ENCODE peak calls at places on chromosomes 4 and X, in eight cellular contexts. One of them, this sample, is unnamed.

GRCh38 chrX:71870337-71871098 is 40.1 kb upstream of the NHSL2 start:
- DNase-seq in iPS DF 6.9: peak; percentile 13
- DNase-seq in C1 segment of cervical spinal cord: no peak
- DNase-seq in stimulated activated CD8-positive, alpha-beta memory T cell treated with anti-CD3 and anti-CD28 coated beads, Interleukin-4, amount 100 ng/mL, for 1 hour: no peak
- DNase-seq in KBM-7: peak; percentile 67
- DNase-seq in GM04503: no peak
- DNase-seq in NCI-H1105 treated with DMSO at 0.1 percent for 48 hours: no peak
- DNase-seq in T-helper 9 cell: no peak
- DNase-seq in this sample: no peak

GRCh38 chr4:14562901-14563300 is 439.4 kb upstream of the CPEB2 start:
- DNase-seq in stimulated activated CD8-positive, alpha-beta memory T cell treated with anti-CD3 and anti-CD28 coated beads, Interleukin-4, amount 100 ng/mL, for 1 hour: no peak
- DNase-seq in GM04503: no peak
- DNase-seq in NCI-H1105 treated with DMSO at 0.1 percent for 48 hours: no peak
- DNase-seq in KBM-7: no peak
- DNase-seq in T-helper 9 cell: no peak
- DNase-seq in iPS DF 6.9: no peak
- DNase-seq in C1 segment of cervical spinal cord: no peak
- DNase-seq in this sample: no peak

GRCh38 chr4:145484240-145484846 is 2.7 kb downstream of the SMAD1 start:
- DNase-seq in iPS DF 6.9: no peak
- DNase-seq in T-helper 9 cell: no peak
- DNase-seq in GM04503: no peak
- DNase-seq in C1 segment of cervical spinal cord: no peak
- DNase-seq in stimulated activated CD8-positive, alpha-beta memory T cell treated with anti-CD3 and anti-CD28 coated beads, Interleukin-4, amount 100 ng/mL, for 1 hour: no peak
- DNase-seq in KBM-7: no peak
- DNase-seq in NCI-H1105 treated with DMSO at 0.1 percent for 48 hours: peak; percentile 18
- DNase-seq in this sample: no peak

GRCh38 chr4:119697887-119698393 is 69.3 kb upstream of the PDE5A start:
- DNase-seq in T-helper 9 cell: no peak
- DNase-seq in C1 segment of cervical spinal cord: no peak
- DNase-seq in iPS DF 6.9: no peak
- DNase-seq in stimulated activated CD8-positive, alpha-beta memory T cell treated with anti-CD3 and anti-CD28 coated beads, Interleukin-4, amount 100 ng/mL, for 1 hour: no peak
- DNase-seq in KBM-7: no peak
- DNase-seq in GM04503: no peak
- DNase-seq in NCI-H1105 treated with DMSO at 0.1 percent for 48 hours: no peak
- DNase-seq in this sample: no peak

GRCh38 chr4:103104886-103105285 is 5.3 kb upstream of the BDH2 start:
- DNase-seq in NCI-H1105 treated with DMSO at 0.1 percent for 48 hours: no peak
- DNase-seq in KBM-7: no peak
- DNase-seq in T-helper 9 cell: no peak
- DNase-seq in stimulated activated CD8-positive, alpha-beta memory T cell treated with anti-CD3 and anti-CD28 coated beads, Interleukin-4, amount 100 ng/mL, for 1 hour: no peak
- DNase-seq in iPS DF 6.9: no peak
- DNase-seq in GM04503: no peak
- DNase-seq in C1 segment of cervical spinal cord: no peak
- DNase-seq in this sample: no peak

GRCh38 chr4:187603093-187603395 is 392.5 kb upstream of the ZFP42 start:
- DNase-seq in NCI-H1105 treated with DMSO at 0.1 percent for 48 hours: no peak
- DNase-seq in iPS DF 6.9: no peak
- DNase-seq in T-helper 9 cell: no peak
- DNase-seq in GM04503: peak; percentile 98
- DNase-seq in stimulated activated CD8-positive, alpha-beta memory T cell treated with anti-CD3 and anti-CD28 coated beads, Interleukin-4, amount 100 ng/mL, for 1 hour: no peak
- DNase-seq in C1 segment of cervical spinal cord: no peak
- DNase-seq in KBM-7: no peak
- DNase-seq in this sample: no peak

GRCh38 chr4:184459413-184459812 is 14.9 kb downstream of the IRF2 start:
- DNase-seq in iPS DF 6.9: no peak
- DNase-seq in NCI-H1105 treated with DMSO at 0.1 percent for 48 hours: no peak
- DNase-seq in KBM-7: no peak
- DNase-seq in GM04503: no peak
- DNase-seq in C1 segment of cervical spinal cord: no peak
- DNase-seq in T-helper 9 cell: no peak
- DNase-seq in stimulated activated CD8-positive, alpha-beta memory T cell treated with anti-CD3 and anti-CD28 coated beads, Interleukin-4, amount 100 ng/mL, for 1 hour: no peak
- DNase-seq in this sample: no peak

GRCh38 chr4:81314897-81315470 is 100.0 kb upstream of the PRKG2 start:
- DNase-seq in GM04503: peak; percentile 21
- DNase-seq in iPS DF 6.9: no peak
- DNase-seq in C1 segment of cervical spinal cord: no peak
- DNase-seq in NCI-H1105 treated with DMSO at 0.1 percent for 48 hours: no peak
- DNase-seq in stimulated activated CD8-positive, alpha-beta memory T cell treated with anti-CD3 and anti-CD28 coated beads, Interleukin-4, amount 100 ng/mL, for 1 hour: no peak
- DNase-seq in KBM-7: no peak
- DNase-seq in T-helper 9 cell: no peak
- DNase-seq in this sample: no peak

GRCh38 chr4:167854881-167855280 is 237.5 kb upstream of the ANXA10 start:
- DNase-seq in iPS DF 6.9: no peak
- DNase-seq in KBM-7: no peak
- DNase-seq in GM04503: no peak
- DNase-seq in T-helper 9 cell: no peak
- DNase-seq in NCI-H1105 treated with DMSO at 0.1 percent for 48 hours: no peak
- DNase-seq in C1 segment of cervical spinal cord: no peak
- DNase-seq in stimulated activated CD8-positive, alpha-beta memory T cell treated with anti-CD3 and anti-CD28 coated beads, Interleukin-4, amount 100 ng/mL, for 1 hour: no peak
- DNase-seq in this sample: no peak

GRCh38 chr4:89703831-89704230 is 133.1 kb downstream of the SNCA start:
- DNase-seq in stimulated activated CD8-positive, alpha-beta memory T cell treated with anti-CD3 and anti-CD28 coated beads, Interleukin-4, amount 100 ng/mL, for 1 hour: no peak
- DNase-seq in GM04503: no peak
- DNase-seq in T-helper 9 cell: no peak
- DNase-seq in NCI-H1105 treated with DMSO at 0.1 percent for 48 hours: no peak
- DNase-seq in KBM-7: no peak
- DNase-seq in C1 segment of cervical spinal cord: no peak
- DNase-seq in iPS DF 6.9: no peak
- DNase-seq in this sample: no peak

GRCh38 chr4:17787315-17787714 is 5.9 kb upstream of the FAM184B start:
- DNase-seq in KBM-7: no peak
- DNase-seq in C1 segment of cervical spinal cord: no peak
- DNase-seq in NCI-H1105 treated with DMSO at 0.1 percent for 48 hours: no peak
- DNase-seq in iPS DF 6.9: no peak
- DNase-seq in stimulated activated CD8-positive, alpha-beta memory T cell treated with anti-CD3 and anti-CD28 coated beads, Interleukin-4, amount 100 ng/mL, for 1 hour: no peak
- DNase-seq in T-helper 9 cell: no peak
- DNase-seq in GM04503: no peak
- DNase-seq in this sample: no peak

GRCh38 chrX:70432936-70433847 is 10.1 kb downstream of the GDPD2 start:
- DNase-seq in T-helper 9 cell: no peak
- DNase-seq in GM04503: no peak
- DNase-seq in iPS DF 6.9: no peak
- DNase-seq in stimulated activated CD8-positive, alpha-beta memory T cell treated with anti-CD3 and anti-CD28 coated beads, Interleukin-4, amount 100 ng/mL, for 1 hour: no peak
- DNase-seq in KBM-7: no peak
- DNase-seq in NCI-H1105 treated with DMSO at 0.1 percent for 48 hours: no peak
- DNase-seq in C1 segment of cervical spinal cord: no peak
- DNase-seq in this sample: no peak

GRCh38 chr4:99652596-99653436 is 4.8 kb downstream of the C4orf54 start:
- DNase-seq in KBM-7: no peak
- DNase-seq in C1 segment of cervical spinal cord: no peak
- DNase-seq in iPS DF 6.9: no peak
- DNase-seq in T-helper 9 cell: no peak
- DNase-seq in NCI-H1105 treated with DMSO at 0.1 percent for 48 hours: no peak
- DNase-seq in stimulated activated CD8-positive, alpha-beta memory T cell treated with anti-CD3 and anti-CD28 coated beads, Interleukin-4, amount 100 ng/mL, for 1 hour: no peak
- DNase-seq in GM04503: no peak
- DNase-seq in this sample: no peak

GRCh38 chr4:16140520-16141249 is 56.9 kb upstream of the PROM1 start:
- DNase-seq in T-helper 9 cell: no peak
- DNase-seq in GM04503: peak; percentile 71
- DNase-seq in stimulated activated CD8-positive, alpha-beta memory T cell treated with anti-CD3 and anti-CD28 coated beads, Interleukin-4, amount 100 ng/mL, for 1 hour: no peak
- DNase-seq in KBM-7: no peak
- DNase-seq in C1 segment of cervical spinal cord: no peak
- DNase-seq in iPS DF 6.9: no peak
- DNase-seq in NCI-H1105 treated with DMSO at 0.1 percent for 48 hours: no peak
- DNase-seq in this sample: no peak

GRCh38 chr4:16686195-16686594 is 212.2 kb downstream of the LDB2 start:
- DNase-seq in iPS DF 6.9: no peak
- DNase-seq in stimulated activated CD8-positive, alpha-beta memory T cell treated with anti-CD3 and anti-CD28 coated beads, Interleukin-4, amount 100 ng/mL, for 1 hour: no peak
- DNase-seq in GM04503: peak; percentile 97
- DNase-seq in C1 segment of cervical spinal cord: no peak
- DNase-seq in NCI-H1105 treated with DMSO at 0.1 percent for 48 hours: no peak
- DNase-seq in T-helper 9 cell: no peak
- DNase-seq in KBM-7: no peak
- DNase-seq in this sample: no peak

GRCh38 chr4:41507292-41507933 is 30.5 kb upstream of the LIMCH1 start:
- DNase-seq in NCI-H1105 treated with DMSO at 0.1 percent for 48 hours: no peak
- DNase-seq in GM04503: peak; percentile 17
- DNase-seq in T-helper 9 cell: no peak
- DNase-seq in C1 segment of cervical spinal cord: no peak
- DNase-seq in iPS DF 6.9: no peak
- DNase-seq in KBM-7: no peak
- DNase-seq in stimulated activated CD8-positive, alpha-beta memory T cell treated with anti-CD3 and anti-CD28 coated beads, Interleukin-4, amount 100 ng/mL, for 1 hour: no peak
- DNase-seq in this sample: no peak

GRCh38 chr4:72552447-72552846 is 16.6 kb downstream of the ADAMTS3 start:
- DNase-seq in NCI-H1105 treated with DMSO at 0.1 percent for 48 hours: no peak
- DNase-seq in GM04503: no peak
- DNase-seq in T-helper 9 cell: no peak
- DNase-seq in KBM-7: no peak
- DNase-seq in iPS DF 6.9: no peak
- DNase-seq in stimulated activated CD8-positive, alpha-beta memory T cell treated with anti-CD3 and anti-CD28 coated beads, Interleukin-4, amount 100 ng/mL, for 1 hour: no peak
- DNase-seq in C1 segment of cervical spinal cord: no peak
- DNase-seq in this sample: no peak

GRCh38 chr4:23455482-23455881 is 434.4 kb downstream of the PPARGC1A start:
- DNase-seq in T-helper 9 cell: no peak
- DNase-seq in iPS DF 6.9: peak; percentile 31
- DNase-seq in stimulated activated CD8-positive, alpha-beta memory T cell treated with anti-CD3 and anti-CD28 coated beads, Interleukin-4, amount 100 ng/mL, for 1 hour: no peak
- DNase-seq in C1 segment of cervical spinal cord: no peak
- DNase-seq in KBM-7: no peak
- DNase-seq in GM04503: no peak
- DNase-seq in NCI-H1105 treated with DMSO at 0.1 percent for 48 hours: no peak
- DNase-seq in this sample: no peak

GRCh38 chrX:149039057-149039456 is 466.0 kb downstream of the IDS start:
- DNase-seq in C1 segment of cervical spinal cord: no peak
- DNase-seq in NCI-H1105 treated with DMSO at 0.1 percent for 48 hours: no peak
- DNase-seq in T-helper 9 cell: no peak
- DNase-seq in iPS DF 6.9: no peak
- DNase-seq in KBM-7: no peak
- DNase-seq in GM04503: no peak
- DNase-seq in stimulated activated CD8-positive, alpha-beta memory T cell treated with anti-CD3 and anti-CD28 coated beads, Interleukin-4, amount 100 ng/mL, for 1 hour: no peak
- DNase-seq in this sample: no peak

This sample was measured in substantia nigra.